ENCODE peak calls at places on chromosomes 3 and 15, in eight cellular contexts. V is AG10803; K is dermis microvascular lymphatic vessel endothelial cell; T is stimulated activated CD8-positive, alpha-beta memory T cell treated with anti-CD3 and anti-CD28 coated beads, Interleukin-2, amount 100 ng/mL, for 48 hours; J is epithelial cell of prostate; D is OCI-M1; U is LHCN-M2; P is NCI-H2171 treated with DMSO at 0.1 percent for 48 hours. G is an unnamed sample.

GRCh38 chr15:73593278-73594074 is 39.7 kb downstream of the NPTN start:
- DNase-seq in V (no peak), K (peak), T (no peak), J (no peak), D (peak), U (no peak), P (peak), G (no peak)

GRCh38 chr15:78194568-78194925 is 39.8 kb downstream of the ACSBG1 start:
- DNase-seq in V (no peak), K (no peak), T (no peak), J (no peak), D (no peak), U (no peak), P (no peak), G (peak)

GRCh38 chr3:124986153-124987143 is 51.9 kb upstream of the MUC13 start:
- DNase-seq in V (peak), K (peak), T (no peak), J (peak), D (no peak), U (peak), P (no peak), G (no peak)

GRCh38 chr3:176734146-176734545 is 463.1 kb downstream of the TBL1XR1 start:
- DNase-seq in V (no peak), K (no peak), T (no peak), J (no peak), D (no peak), U (no peak), P (no peak), G (no peak)

GRCh38 chr3:197511130-197511529 is 44.6 kb downstream of the BDH1 start:
- DNase-seq in V (peak), K (no peak), T (no peak), J (no peak), D (no peak), U (peak), P (no peak), G (no peak)

GRCh38 chr15:62848631-62849050 is 193.9 kb upstream of the TPM1 start:
- DNase-seq in V (peak), K (peak), T (no peak), J (no peak), D (no peak), U (peak), P (no peak), G (no peak)

GRCh38 chr3:43024183-43024865 is 45.2 kb downstream of the GASK1A start:
- DNase-seq in V (no peak), K (no peak), T (no peak), J (no peak), D (peak), U (no peak), P (no peak), G (peak)

GRCh38 chr15:78103406-78104118 is 11.2 kb downstream of the SH2D7 start:
- DNase-seq in V (no peak), K (no peak), T (peak), J (no peak), D (peak), U (no peak), P (no peak), G (peak)

GRCh38 chr15:98505611-98506031 is 142.7 kb upstream of the IGF1R start:
- DNase-seq in V (peak), K (no peak), T (no peak), J (no peak), D (no peak), U (no peak), P (no peak), G (no peak)